ENCODE peak calls at places on chromosome 17, in six cellular contexts. One of them, this sample, is unnamed.

GRCh38 chr17:32523017-32523680 is 36.4 kb downstream of the CDK5R1 start:
- DNase-seq in substantia nigra: no peak
- DNase-seq in adrenal gland: no peak
- DNase-seq in stomach: no peak
- DNase-seq in IMR-90: no peak
- DNase-seq in naive thymus-derived CD4-positive, alpha-beta T cell: no peak
- DNase-seq in this sample: no peak

GRCh38 chr17:82238562-82239201 is 9.8 kb downstream of the SLC16A3 start:
- DNase-seq in stomach: peak; percentile 90
- DNase-seq in adrenal gland: peak; percentile 89
- DNase-seq in naive thymus-derived CD4-positive, alpha-beta T cell: peak; percentile 59
- DNase-seq in IMR-90: peak; percentile 66
- DNase-seq in substantia nigra: no peak
- DNase-seq in this sample: peak; percentile 78

GRCh38 chr17:42684033-42684625 is 1.8 kb downstream of the CNTNAP1 start:
- DNase-seq in IMR-90: no peak
- DNase-seq in adrenal gland: no peak
- DNase-seq in substantia nigra: no peak
- DNase-seq in stomach: peak; percentile 44
- DNase-seq in naive thymus-derived CD4-positive, alpha-beta T cell: no peak
- DNase-seq in this sample: no peak

GRCh38 chr17:58747674-58748073 is 8.0 kb upstream of the PPM1E start:
- DNase-seq in stomach: no peak
- DNase-seq in substantia nigra: no peak
- DNase-seq in naive thymus-derived CD4-positive, alpha-beta T cell: no peak
- DNase-seq in IMR-90: no peak
- DNase-seq in adrenal gland: no peak
- DNase-seq in this sample: no peak

GRCh38 chr17:28744104-28744801 is 442 bp downstream of the TRAF4 start:
- DNase-seq in adrenal gland: no peak
- DNase-seq in IMR-90: peak; percentile 41
- DNase-seq in substantia nigra: peak; percentile 33
- DNase-seq in naive thymus-derived CD4-positive, alpha-beta T cell: no peak
- DNase-seq in stomach: peak; percentile 61
- DNase-seq in this sample: peak; percentile 41

GRCh38 chr17:50317121-50317520 is 28.8 kb upstream of the XYLT2 start:
- DNase-seq in IMR-90: no peak
- DNase-seq in adrenal gland: no peak
- DNase-seq in stomach: no peak
- DNase-seq in substantia nigra: no peak
- DNase-seq in naive thymus-derived CD4-positive, alpha-beta T cell: no peak
- DNase-seq in this sample: no peak

GRCh38 chr17:81934098-81934757 is 2.9 kb downstream of the PYCR1 start:
- DNase-seq in stomach: no peak
- DNase-seq in naive thymus-derived CD4-positive, alpha-beta T cell: no peak
- DNase-seq in substantia nigra: no peak
- DNase-seq in adrenal gland: no peak
- DNase-seq in IMR-90: no peak
- DNase-seq in this sample: no peak

GRCh38 chr17:17061516-17061915 is 19.3 kb downstream of the MPRIP start:
- DNase-seq in stomach: no peak
- DNase-seq in IMR-90: no peak
- DNase-seq in naive thymus-derived CD4-positive, alpha-beta T cell: no peak
- DNase-seq in adrenal gland: peak; percentile 39
- DNase-seq in substantia nigra: no peak
- DNase-seq in this sample: no peak

GRCh38 chr17:27463235-27463677 is 7.0 kb downstream of the KSR1 start:
- DNase-seq in IMR-90: no peak
- DNase-seq in stomach: no peak
- DNase-seq in adrenal gland: no peak
- DNase-seq in naive thymus-derived CD4-positive, alpha-beta T cell: no peak
- DNase-seq in substantia nigra: no peak
- DNase-seq in this sample: no peak

GRCh38 chr17:34177642-34178041 is 77.4 kb upstream of the CCL2 start:
- DNase-seq in IMR-90: peak; percentile 83
- DNase-seq in adrenal gland: no peak
- DNase-seq in stomach: no peak
- DNase-seq in naive thymus-derived CD4-positive, alpha-beta T cell: no peak
- DNase-seq in substantia nigra: no peak
- DNase-seq in this sample: no peak

GRCh38 chr17:48549909-48550308 is 5.0 kb upstream of the HOXB2 start:
- DNase-seq in stomach: no peak
- DNase-seq in adrenal gland: no peak
- DNase-seq in IMR-90: peak; percentile 89
- DNase-seq in substantia nigra: no peak
- DNase-seq in naive thymus-derived CD4-positive, alpha-beta T cell: no peak
- DNase-seq in this sample: no peak

GRCh38 chr17:28973414-28973813 is 22.1 kb upstream of the PHF12 start:
- DNase-seq in stomach: no peak
- DNase-seq in naive thymus-derived CD4-positive, alpha-beta T cell: no peak
- DNase-seq in adrenal gland: no peak
- DNase-seq in IMR-90: peak; percentile 46
- DNase-seq in substantia nigra: peak; percentile 11
- DNase-seq in this sample: no peak

GRCh38 chr17:36851230-36851629 is 86.0 kb upstream of the LHX1 start:
- DNase-seq in adrenal gland: no peak
- DNase-seq in IMR-90: peak; percentile 45
- DNase-seq in stomach: no peak
- DNase-seq in substantia nigra: no peak
- DNase-seq in naive thymus-derived CD4-positive, alpha-beta T cell: no peak
- DNase-seq in this sample: no peak

GRCh38 chr17:83010323-83011200 is 68.8 kb upstream of the METRNL start:
- DNase-seq in naive thymus-derived CD4-positive, alpha-beta T cell: no peak
- DNase-seq in substantia nigra: no peak
- DNase-seq in IMR-90: peak; percentile 69
- DNase-seq in adrenal gland: no peak
- DNase-seq in stomach: peak; percentile 37
- DNase-seq in this sample: no peak

GRCh38 chr17:50329716-50330115 is 16.2 kb upstream of the XYLT2 start:
- DNase-seq in adrenal gland: no peak
- DNase-seq in IMR-90: no peak
- DNase-seq in substantia nigra: no peak
- DNase-seq in naive thymus-derived CD4-positive, alpha-beta T cell: no peak
- DNase-seq in stomach: no peak
- DNase-seq in this sample: no peak

GRCh38 chr17:22145605-22146178 is 453.4 kb downstream of the KCNJ18 start:
- DNase-seq in IMR-90: no peak
- DNase-seq in substantia nigra: no peak
- DNase-seq in adrenal gland: no peak
- DNase-seq in stomach: no peak
- DNase-seq in naive thymus-derived CD4-positive, alpha-beta T cell: no peak
- DNase-seq in this sample: no peak

GRCh38 chr17:50297407-50297865 is 23.2 kb downstream of the TMEM92 start:
- DNase-seq in IMR-90: peak; percentile 63
- DNase-seq in substantia nigra: peak; percentile 11
- DNase-seq in stomach: peak; percentile 89
- DNase-seq in adrenal gland: peak; percentile 86
- DNase-seq in naive thymus-derived CD4-positive, alpha-beta T cell: peak; percentile 79
- DNase-seq in this sample: peak; percentile 66

GRCh38 chr17:41666336-41666680 is 22.4 kb upstream of the EIF1 start:
- DNase-seq in adrenal gland: peak; percentile 78
- DNase-seq in stomach: no peak
- DNase-seq in substantia nigra: no peak
- DNase-seq in IMR-90: peak; percentile 78
- DNase-seq in naive thymus-derived CD4-positive, alpha-beta T cell: no peak
- DNase-seq in this sample: peak; percentile 68

GRCh38 chr17:49963277-49963625 is 5.7 kb upstream of the DLX4 start:
- DNase-seq in substantia nigra: no peak
- DNase-seq in adrenal gland: no peak
- DNase-seq in IMR-90: no peak
- DNase-seq in stomach: no peak
- DNase-seq in naive thymus-derived CD4-positive, alpha-beta T cell: no peak
- DNase-seq in this sample: no peak

GRCh38 chr17:9044796-9045470 is 23.6 kb downstream of the NTN1 start:
- DNase-seq in stomach: no peak
- DNase-seq in substantia nigra: no peak
- DNase-seq in naive thymus-derived CD4-positive, alpha-beta T cell: no peak
- DNase-seq in IMR-90: no peak
- DNase-seq in adrenal gland: no peak
- DNase-seq in this sample: no peak

GRCh38 chr17:7026471-7027115 is 3.7 kb downstream of the BCL6B start:
- DNase-seq in IMR-90: no peak
- DNase-seq in adrenal gland: no peak
- DNase-seq in substantia nigra: no peak
- DNase-seq in stomach: no peak
- DNase-seq in naive thymus-derived CD4-positive, alpha-beta T cell: no peak
- DNase-seq in this sample: no peak
- H3K27ac ChIP-seq in IMR-90: no peak overlapping the region
- H3K27ac ChIP-seq in adrenal gland: no peak overlapping the region
- H3K27ac ChIP-seq in substantia nigra: no peak overlapping the region
- H3K27ac ChIP-seq in stomach: no peak overlapping the region
- H3K27ac ChIP-seq in naive thymus-derived CD4-positive, alpha-beta T cell: no peak overlapping the region
- H3K27ac ChIP-seq in this sample: no peak overlapping the region

DNA sequence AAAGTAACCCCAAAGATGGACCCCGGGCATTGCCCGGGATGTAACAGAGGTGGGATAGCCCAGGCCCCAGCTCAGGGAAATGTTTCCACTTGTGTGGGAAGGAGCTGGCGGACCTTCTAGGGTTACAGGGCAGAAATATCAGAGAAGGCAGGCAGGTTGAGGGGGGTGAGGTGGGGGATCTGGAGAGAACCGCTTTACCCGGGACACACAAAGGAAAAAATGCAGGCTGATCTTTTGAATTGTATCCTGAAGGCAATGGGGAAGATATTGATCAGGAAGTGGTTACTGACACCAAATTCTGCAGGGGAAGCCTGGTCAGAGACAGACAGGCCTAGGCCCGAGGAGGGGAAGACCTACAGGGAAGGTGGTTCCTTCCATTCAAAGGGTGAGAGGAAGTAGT is 3.5 kb downstream of the SLC47A1 start:
- DNase-seq in adrenal gland: no peak
- DNase-seq in substantia nigra: no peak
- DNase-seq in stomach: no peak
- DNase-seq in naive thymus-derived CD4-positive, alpha-beta T cell: no peak
- DNase-seq in IMR-90: no peak
- DNase-seq in this sample: no peak
- H3K27ac ChIP-seq in adrenal gland: peak overlapping the region; percentile 49
- H3K27ac ChIP-seq in substantia nigra: no peak overlapping the region
- H3K27ac ChIP-seq in stomach: no peak overlapping the region
- H3K27ac ChIP-seq in naive thymus-derived CD4-positive, alpha-beta T cell: no peak overlapping the region
- H3K27ac ChIP-seq in IMR-90: no peak overlapping the region
- H3K27ac ChIP-seq in this sample: no peak overlapping the region

DNA sequence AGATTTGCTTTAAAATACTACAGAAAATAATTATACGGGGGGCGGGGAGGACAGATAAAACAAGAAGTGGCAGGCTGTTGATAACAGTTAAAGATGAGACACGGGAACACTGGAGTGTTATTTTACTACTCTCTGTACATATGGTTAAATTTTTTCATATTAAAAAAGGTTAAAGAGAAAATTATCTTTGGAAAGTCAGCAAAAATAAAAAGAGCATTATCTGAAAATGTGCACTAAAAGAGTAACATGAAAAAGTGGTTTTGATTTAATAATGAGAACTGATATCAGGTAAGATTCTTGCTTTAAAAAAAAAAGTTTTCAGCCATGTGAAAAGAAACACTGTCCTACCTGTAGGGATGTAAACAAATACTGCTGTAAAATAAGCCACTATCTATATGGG is 46.9 kb downstream of the ERN1 start:
- DNase-seq in adrenal gland: no peak
- DNase-seq in IMR-90: no peak
- DNase-seq in substantia nigra: no peak
- DNase-seq in stomach: no peak
- DNase-seq in naive thymus-derived CD4-positive, alpha-beta T cell: no peak
- DNase-seq in this sample: no peak
- H3K27ac ChIP-seq in adrenal gland: no peak overlapping the region
- H3K27ac ChIP-seq in IMR-90: no peak overlapping the region
- H3K27ac ChIP-seq in substantia nigra: no peak overlapping the region
- H3K27ac ChIP-seq in stomach: peak overlapping the region; percentile 76
- H3K27ac ChIP-seq in naive thymus-derived CD4-positive, alpha-beta T cell: no peak overlapping the region
- H3K27ac ChIP-seq in this sample: no peak overlapping the region

DNA sequence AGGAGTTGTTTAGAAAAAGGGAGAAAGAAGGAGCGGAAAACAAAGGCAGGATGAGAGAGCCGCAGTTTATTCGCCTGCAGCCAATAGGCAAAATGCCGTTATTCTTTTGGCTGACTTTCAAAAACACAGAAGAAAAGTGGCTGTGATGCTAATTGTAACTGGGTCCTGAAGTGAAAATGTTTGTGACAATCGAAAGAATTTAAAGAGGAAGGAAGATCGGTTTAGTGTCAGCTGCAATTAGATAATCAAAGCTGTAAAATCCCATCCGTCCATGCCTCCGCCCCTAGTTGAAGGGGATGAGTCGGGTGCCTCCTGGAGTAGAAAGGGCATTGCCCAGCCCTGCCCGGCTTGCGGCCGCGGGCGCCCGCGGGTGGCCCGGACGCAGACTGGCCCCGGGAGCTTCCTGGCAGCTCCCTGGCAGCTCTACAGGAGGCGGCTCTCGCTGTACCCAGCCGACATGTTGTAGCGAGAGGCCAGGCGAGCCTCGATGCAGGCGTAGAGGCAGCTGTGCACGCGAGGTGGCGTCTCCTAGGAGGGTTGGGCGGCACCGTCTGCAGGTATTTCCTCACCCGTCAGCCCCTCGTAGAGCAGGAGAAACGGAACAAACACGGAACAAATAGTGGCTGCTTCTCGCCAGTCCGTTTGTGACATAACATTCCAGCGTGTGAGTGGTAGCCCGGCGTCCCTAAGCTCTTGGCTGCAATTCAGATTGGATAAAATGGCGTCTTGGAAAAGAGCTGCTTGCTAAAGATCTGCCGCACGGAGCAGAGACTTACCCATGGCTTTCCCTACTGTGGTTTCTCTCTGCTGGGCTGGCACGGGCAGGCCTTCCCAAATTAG is 82.3 kb downstream of the TNRC6C start:
- DNase-seq in IMR-90: peak; percentile 43
- DNase-seq in naive thymus-derived CD4-positive, alpha-beta T cell: peak; percentile 38
- DNase-seq in substantia nigra: peak; percentile 79
- DNase-seq in adrenal gland: peak; percentile 63
- DNase-seq in stomach: peak; percentile 29
- DNase-seq in this sample: no peak
- H3K27ac ChIP-seq in IMR-90: peak overlapping the region; percentile 97
- H3K27ac ChIP-seq in naive thymus-derived CD4-positive, alpha-beta T cell: peak overlapping the region; percentile 62
- H3K27ac ChIP-seq in substantia nigra: peak overlapping the region; percentile 99
- H3K27ac ChIP-seq in adrenal gland: no peak overlapping the region
- H3K27ac ChIP-seq in stomach: peak overlapping the region; percentile 84
- H3K27ac ChIP-seq in this sample: no peak overlapping the region

GRCh38 chr17:7019406-7019805 is 3.4 kb upstream of the BCL6B start:
- DNase-seq in IMR-90: no peak
- DNase-seq in adrenal gland: no peak
- DNase-seq in substantia nigra: no peak
- DNase-seq in naive thymus-derived CD4-positive, alpha-beta T cell: no peak
- DNase-seq in stomach: no peak
- DNase-seq in this sample: no peak
- H3K27ac ChIP-seq in IMR-90: peak overlapping the region; percentile 53
- H3K27ac ChIP-seq in adrenal gland: peak overlapping the region; percentile 19
- H3K27ac ChIP-seq in substantia nigra: peak overlapping the region; percentile 47
- H3K27ac ChIP-seq in naive thymus-derived CD4-positive, alpha-beta T cell: no peak overlapping the region
- H3K27ac ChIP-seq in stomach: peak overlapping the region; percentile 77
- H3K27ac ChIP-seq in this sample: peak overlapping the region; percentile 24

This sample was measured in CD8-positive, alpha-beta memory T cell.